ENCODE peak calls at places on chromosomes 12 and 14, in ten cellular contexts. W, S, X, T, O, N, P, Y, J and F are unnamed samples.

GRCh38 chr14:95515080-95515489 is 1.4 kb downstream of the SYNE3 start:
- DNase-seq in W (no peak), S (no peak), X (peak; percentile 82), T (no peak), O (no peak), N (no peak), P (peak; percentile 31), Y (no peak), J (no peak), F (peak; percentile 37)

GRCh38 chr14:57846631-57847030 is 19.3 kb downstream of the SLC35F4 start:
- DNase-seq in W (no peak), S (no peak), X (no peak), T (no peak), O (no peak), N (no peak), P (no peak), Y (no peak), J (no peak), F (no peak)

GRCh38 chr12:45557020-45557419 is 172.5 kb upstream of the ARID2 start:
- DNase-seq in W (no peak), S (no peak), X (no peak), T (no peak), O (no peak), N (no peak), P (no peak), Y (no peak), J (no peak), F (no peak)

GRCh38 chr12:108218911-108219310 is 89.8 kb downstream of the WSCD2 start:
- DNase-seq in W (no peak), S (no peak), X (no peak), T (no peak), O (no peak), N (no peak), P (no peak), Y (no peak), J (no peak), F (no peak)

GRCh38 chr12:121167232-121167820 is 34.6 kb downstream of the P2RX7 start:
- DNase-seq in W (no peak), S (no peak), X (no peak), T (peak; percentile 53), O (no peak), N (no peak), P (no peak), Y (no peak), J (peak; percentile 65), F (peak; percentile 19)

GRCh38 chr12:119274636-119275065 is 59.9 kb upstream of the CCDC60 start:
- DNase-seq in W (no peak), S (no peak), X (no peak), T (no peak), O (no peak), N (no peak), P (no peak), Y (no peak), J (no peak), F (no peak)

GRCh38 chr12:127162902-127163301 is 1104.1 kb upstream of the TMEM132C start:
- DNase-seq in W (no peak), S (no peak), X (no peak), T (no peak), O (peak; percentile 76), N (peak; percentile 80), P (peak; percentile 76), Y (peak; percentile 75), J (no peak), F (peak; percentile 63)

GRCh38 chr12:123071401-123072304 is 79.2 kb downstream of the PITPNM2 start:
- DNase-seq in W (no peak), S (no peak), X (no peak), T (no peak), O (no peak), N (no peak), P (no peak), Y (no peak), J (no peak), F (no peak)

GRCh38 chr14:30077946-30078345 is 150.3 kb upstream of the PRKD1 start:
- DNase-seq in W (no peak), S (no peak), X (no peak), T (no peak), O (no peak), N (peak; percentile 2), P (no peak), Y (no peak), J (no peak), F (no peak)

GRCh38 chr14:21525571-21525970 is 575 bp downstream of the SALL2 start:
- DNase-seq in W (no peak), S (no peak), X (peak; percentile 73), T (no peak), O (no peak), N (peak; percentile 13), P (no peak), Y (no peak), J (no peak), F (peak; percentile 9)

GRCh38 chr14:43858981-43859380 is 648.1 kb downstream of the FSCB start:
- DNase-seq in W (no peak), S (no peak), X (no peak), T (no peak), O (no peak), N (no peak), P (no peak), Y (no peak), J (no peak), F (no peak)

GRCh38 chr12:27970981-27971489 is 1.5 kb downstream of the PTHLH start:
- DNase-seq in W (no peak), S (no peak), X (peak; percentile 80), T (no peak), O (no peak), N (peak; percentile 30), P (peak; percentile 58), Y (no peak), J (no peak), F (peak; percentile 81)

GRCh38 chr14:100304825-100305445 is 1.3 kb downstream of the SLC25A29 start:
- DNase-seq in W (no peak), S (no peak), X (peak; percentile 91), T (peak; percentile 76), O (peak; percentile 40), N (peak; percentile 39), P (peak; percentile 30), Y (no peak), J (no peak), F (peak; percentile 51)

GRCh38 chr14:102222009-102222575 is 82.4 kb downstream of the WDR20 start:
- DNase-seq in W (no peak), S (no peak), X (peak; percentile 46), T (no peak), O (no peak), N (no peak), P (no peak), Y (no peak), J (no peak), F (no peak)

GRCh38 chr14:24259282-24260025 is 3.5 kb downstream of the TGM1 start:
- DNase-seq in W (no peak), S (no peak), X (no peak), T (peak; percentile 57), O (no peak), N (peak; percentile 53), P (peak; percentile 48), Y (no peak), J (no peak), F (peak; percentile 46)

DNA sequence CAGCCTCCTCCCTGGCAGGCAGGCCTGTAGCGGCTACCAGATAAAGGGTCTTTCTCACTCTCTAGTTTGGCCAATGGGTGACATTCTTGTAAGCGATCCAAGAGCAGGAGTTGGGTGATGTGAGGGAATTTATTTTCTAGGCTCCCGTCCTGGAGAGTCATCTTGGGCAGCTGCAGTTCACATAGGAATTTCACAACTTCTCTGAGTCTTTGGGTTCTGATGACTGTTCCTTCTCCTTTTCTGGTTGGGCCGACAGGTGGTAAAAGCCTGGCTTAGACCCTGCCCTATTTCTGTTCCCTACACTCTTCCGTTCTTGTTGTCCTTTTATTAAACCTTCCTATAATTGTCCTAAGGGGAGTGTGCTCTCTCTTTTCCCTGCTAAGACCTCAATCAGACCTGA is 42.6 kb upstream of the POC1B start:
- DNase-seq in W (no peak), S (no peak), X (no peak), T (no peak), O (peak; percentile 48), N (no peak), P (peak; percentile 56), Y (no peak), J (no peak), F (peak; percentile 58)
- H3K4me3 ChIP-seq in W (no peak overlapping the region), S (no peak overlapping the region), X (no peak overlapping the region), T (no peak overlapping the region), O (no peak overlapping the region), N (no peak overlapping the region), P (no peak overlapping the region), Y (no peak overlapping the region), J (no peak overlapping the region), F (no peak overlapping the region)

GRCh38 chr12:124568431-124569374 is 1.3 kb upstream of the NCOR2 start:
- DNase-seq in W (peak; percentile 86), S (no peak), X (peak; percentile 92), T (peak; percentile 84), O (peak; percentile 53), N (peak; percentile 94), P (peak; percentile 44), Y (peak; percentile 78), J (no peak), F (peak; percentile 58)
- TF ChIP-seq CTCF in W (peak; percentile 59), S (no peak), X (peak; percentile 63), T (peak; percentile 20), O (peak; percentile 70), N (no peak), P (peak; percentile 42), Y (no peak), J (no peak), F (peak; percentile 48)

DNA sequence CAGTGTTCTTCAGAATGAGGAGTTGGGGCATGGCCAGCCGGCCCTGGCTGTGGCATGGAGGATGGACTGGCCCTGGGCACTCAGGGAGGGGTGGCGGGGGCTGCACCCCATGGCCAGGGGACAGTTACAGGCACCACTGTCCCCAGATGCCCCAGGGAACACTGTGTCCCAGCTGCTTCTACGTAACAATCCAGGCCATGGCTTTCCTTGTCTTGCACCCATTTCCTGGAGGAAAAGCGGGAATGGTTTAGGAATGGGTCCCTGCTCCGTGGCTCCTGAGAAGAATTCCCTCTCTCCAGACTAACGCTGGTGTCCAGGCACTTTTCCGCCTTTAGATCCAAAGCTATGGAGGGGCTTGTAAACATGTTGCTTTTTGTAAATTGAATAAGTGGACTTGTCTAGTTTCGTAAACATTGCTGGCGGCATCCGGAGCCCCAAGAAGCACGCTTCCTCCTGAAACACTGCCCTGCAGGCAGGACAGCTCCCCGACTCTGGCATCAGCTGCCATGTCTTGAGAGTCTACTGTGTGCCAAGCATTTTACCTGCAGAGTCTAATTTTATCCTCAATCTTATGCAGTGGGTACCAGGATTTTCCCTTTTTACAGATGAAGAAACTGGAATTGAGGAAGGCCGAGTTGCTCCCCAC is 238.3 kb downstream of the SLC41A2 start:
- DNase-seq in W (no peak), S (no peak), X (no peak), T (no peak), O (no peak), N (no peak), P (no peak), Y (no peak), J (no peak), F (no peak)
- H3K4me3 ChIP-seq in W (no peak overlapping the region), S (no peak overlapping the region), X (no peak overlapping the region), T (no peak overlapping the region), O (no peak overlapping the region), N (peak overlapping the region; percentile 33), P (no peak overlapping the region), Y (no peak overlapping the region), J (no peak overlapping the region), F (no peak overlapping the region)

DNA sequence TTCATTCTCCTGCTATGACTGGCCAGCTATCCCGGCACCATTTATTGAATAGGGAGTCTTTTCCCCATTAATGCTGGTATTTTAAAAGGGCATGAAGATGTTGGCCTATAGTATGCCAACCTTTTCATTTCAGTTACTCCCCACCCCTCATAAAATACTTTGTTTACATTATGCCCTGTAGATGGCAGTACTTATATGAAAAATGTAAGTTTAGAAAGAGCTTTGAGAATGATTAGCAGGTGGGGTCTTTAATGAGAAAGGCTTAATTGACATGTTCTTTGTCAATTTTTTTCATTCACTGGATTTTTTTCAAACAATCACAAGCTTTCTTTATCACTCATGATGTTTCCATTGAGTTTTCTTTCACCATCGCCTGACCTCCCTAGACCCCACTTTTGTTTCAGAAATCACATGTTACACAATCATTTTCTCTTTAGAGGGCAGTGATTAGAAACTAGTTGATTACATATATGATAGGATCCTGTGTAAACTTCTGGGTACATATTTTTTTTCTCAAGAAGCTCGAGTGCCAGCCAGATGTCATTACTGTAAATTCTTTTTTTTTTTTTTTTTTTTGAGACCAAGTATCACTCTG is 62.6 kb upstream of the PSMA6 start:
- DNase-seq in W (no peak), S (no peak), X (no peak), T (no peak), O (no peak), N (no peak), P (peak; percentile 38), Y (peak; percentile 28), J (no peak), F (peak; percentile 29)
- TF ChIP-seq CTCF in W (peak; percentile 2), S (peak; percentile 23), X (peak; percentile 48), T (peak; percentile 16), O (peak; percentile 34), N (peak; percentile 25), P (peak; percentile 22), Y (peak; percentile 27), J (peak; percentile 32), F (peak; percentile 25)